ENCODE peak calls at places on chromosomes 12 and 14, in four cellular contexts. One of them, this sample, is unnamed.

GRCh38 chr14:49961270-49962222 is 68.7 kb downstream of the ARF6 start:
- DNase-seq in HepG2: no peak
- DNase-seq in K562: no peak
- DNase-seq in GM12892: no peak
- DNase-seq in this sample: peak; percentile 25

GRCh38 chr12:84793558-84794367 is 118.8 kb downstream of the SLC6A15 start:
- DNase-seq in HepG2: no peak
- DNase-seq in K562: no peak
- DNase-seq in GM12892: no peak
- DNase-seq in this sample: no peak

GRCh38 chr12:6047249-6048227 is 76.9 kb downstream of the VWF start:
- DNase-seq in HepG2: no peak
- DNase-seq in K562: no peak
- DNase-seq in GM12892: no peak
- DNase-seq in this sample: no peak

GRCh38 chr14:71883094-71883493 is 49.1 kb upstream of the RGS6 start:
- DNase-seq in HepG2: no peak
- DNase-seq in K562: no peak
- DNase-seq in GM12892: peak; percentile 17
- DNase-seq in this sample: no peak

GRCh38 chr14:89618821-89619551 is 202.0 kb upstream of the FOXN3 start:
- DNase-seq in HepG2: peak; percentile 12
- DNase-seq in K562: peak; percentile 15
- DNase-seq in GM12892: peak; percentile 51
- DNase-seq in this sample: peak; percentile 63

GRCh38 chr14:100440207-100440631 is 117.1 kb downstream of the SLC25A47 start:
- DNase-seq in HepG2: peak; percentile 73
- DNase-seq in K562: peak; percentile 62
- DNase-seq in GM12892: no peak
- DNase-seq in this sample: no peak

GRCh38 chr14:77120771-77121743 is 20.5 kb downstream of the ZDHHC22 start:
- DNase-seq in HepG2: no peak
- DNase-seq in K562: no peak
- DNase-seq in GM12892: peak; percentile 53
- DNase-seq in this sample: no peak

GRCh38 chr12:109744991-109745942 is 31.6 kb downstream of the FAM222A start:
- DNase-seq in HepG2: no peak
- DNase-seq in K562: no peak
- DNase-seq in GM12892: no peak
- DNase-seq in this sample: no peak

GRCh38 chr12:50033317-50033679 is 8.0 kb upstream of the RACGAP1 start:
- DNase-seq in HepG2: no peak
- DNase-seq in K562: no peak
- DNase-seq in GM12892: no peak
- DNase-seq in this sample: no peak

GRCh38 chr14:28756896-28757570 is 9.6 kb upstream of the FOXG1 start:
- DNase-seq in HepG2: peak; percentile 72
- DNase-seq in K562: peak; percentile 9
- DNase-seq in GM12892: no peak
- DNase-seq in this sample: no peak

GRCh38 chr14:95216013-95216412 is 58.7 kb upstream of the DICER1 start:
- DNase-seq in HepG2: no peak
- DNase-seq in K562: no peak
- DNase-seq in GM12892: no peak
- DNase-seq in this sample: no peak

GRCh38 chr14:55913324-55914035 is 204.7 kb upstream of the PELI2 start:
- DNase-seq in HepG2: no peak
- DNase-seq in K562: no peak
- DNase-seq in GM12892: no peak
- DNase-seq in this sample: no peak

GRCh38 chr12:129049917-129050316 is 196.6 kb downstream of the GLT1D1 start:
- DNase-seq in HepG2: no peak
- DNase-seq in K562: peak; percentile 22
- DNase-seq in GM12892: no peak
- DNase-seq in this sample: no peak

GRCh38 chr12:124185970-124186686 is 108.8 kb upstream of the RFLNA start:
- DNase-seq in HepG2: no peak
- DNase-seq in K562: no peak
- DNase-seq in GM12892: no peak
- DNase-seq in this sample: no peak

GRCh38 chr14:101587403-101587998 is 26.2 kb downstream of the DIO3 start:
- DNase-seq in HepG2: no peak
- DNase-seq in K562: no peak
- DNase-seq in GM12892: no peak
- DNase-seq in this sample: no peak

GRCh38 chr12:32605326-32606095 is 73.6 kb upstream of the DNM1L start:
- DNase-seq in HepG2: no peak
- DNase-seq in K562: no peak
- DNase-seq in GM12892: no peak
- DNase-seq in this sample: no peak

GRCh38 chr14:89813485-89814080 is 140.9 kb downstream of the EFCAB11 start:
- DNase-seq in HepG2: no peak
- DNase-seq in K562: no peak
- DNase-seq in GM12892: no peak
- DNase-seq in this sample: no peak

GRCh38 chr12:55931317-55931779 is 386 bp downstream of the DGKA start:
- DNase-seq in HepG2: no peak
- DNase-seq in K562: no peak
- DNase-seq in GM12892: no peak
- DNase-seq in this sample: no peak

GRCh38 chr14:101859538-101859902 is 98.0 kb downstream of the PPP2R5C start:
- DNase-seq in HepG2: no peak
- DNase-seq in K562: no peak
- DNase-seq in GM12892: no peak
- DNase-seq in this sample: no peak

GRCh38 chr14:105489607-105490317 is 1.3 kb upstream of the TEDC1 start:
- DNase-seq in HepG2: peak; percentile 82
- DNase-seq in K562: peak; percentile 63
- DNase-seq in GM12892: peak; percentile 80
- DNase-seq in this sample: peak; percentile 85

GRCh38 chr12:48875944-48876520 is 10.4 kb upstream of the RND1 start:
- DNase-seq in HepG2: no peak
- DNase-seq in K562: no peak
- DNase-seq in GM12892: no peak
- DNase-seq in this sample: no peak

GRCh38 chr12:14955876-14956811 is 5.3 kb downstream of the ARHGDIB start:
- DNase-seq in HepG2: no peak
- DNase-seq in K562: no peak
- DNase-seq in GM12892: no peak
- DNase-seq in this sample: no peak

GRCh38 chr12:3417937-3418336 is 73.1 kb upstream of the PRMT8 start:
- DNase-seq in HepG2: no peak
- DNase-seq in K562: no peak
- DNase-seq in GM12892: no peak
- DNase-seq in this sample: no peak

GRCh38 chr14:92601757-92602417 is 88.3 kb downstream of the RIN3 start:
- DNase-seq in HepG2: no peak
- DNase-seq in K562: no peak
- DNase-seq in GM12892: no peak
- DNase-seq in this sample: no peak

GRCh38 chr12:64675795-64676194 is 65.5 kb downstream of the RASSF3 start:
- DNase-seq in HepG2: no peak
- DNase-seq in K562: no peak
- DNase-seq in GM12892: no peak
- DNase-seq in this sample: no peak
- TF ChIP-seq POLR2AphosphoS5 in HepG2: no peak
- TF ChIP-seq POLR2AphosphoS5 in K562: no peak
- TF ChIP-seq POLR2AphosphoS5 in GM12892: no peak
- TF ChIP-seq POLR2AphosphoS5 in this sample: no peak

DNA sequence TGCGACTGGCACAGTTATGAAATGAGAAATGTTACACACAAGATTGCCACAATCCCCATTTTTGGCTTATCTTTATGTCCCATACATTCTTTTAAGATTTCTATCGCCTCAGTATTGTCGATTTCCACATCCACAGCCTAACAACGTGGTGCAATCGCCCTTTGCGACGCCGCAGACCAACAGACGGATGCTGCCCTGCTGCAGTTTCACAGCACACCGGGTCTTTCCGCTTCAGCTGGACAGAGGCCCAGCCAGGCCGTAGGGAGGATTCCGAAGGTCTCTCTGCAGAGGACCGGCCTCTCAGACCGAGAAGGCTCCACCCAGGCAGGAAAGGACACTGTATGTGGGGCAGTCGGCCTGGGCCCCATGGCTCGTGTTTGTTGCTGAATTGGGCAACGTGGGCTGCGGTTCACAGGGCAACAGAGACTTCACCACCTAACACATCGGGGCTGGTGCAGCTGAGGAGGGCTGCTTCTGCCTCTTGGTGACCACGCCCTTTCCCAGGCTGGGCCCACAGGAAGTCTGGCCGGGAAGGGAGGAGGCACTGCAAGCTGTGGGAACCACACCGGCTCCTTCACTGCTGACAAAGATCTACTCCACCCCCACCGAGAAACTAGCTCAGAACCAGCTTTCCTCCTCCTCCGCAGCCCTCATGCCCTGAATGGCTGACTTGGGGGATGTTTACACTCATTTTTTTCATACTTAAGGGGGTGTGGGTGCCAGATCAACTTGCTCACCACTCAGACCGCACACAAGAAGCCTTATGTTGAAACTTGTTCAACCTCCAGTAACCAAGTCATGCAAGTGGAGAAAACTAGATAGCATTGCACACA is 32.9 kb upstream of the MDM1 start:
- DNase-seq in HepG2: peak; percentile 72
- DNase-seq in K562: peak; percentile 93
- DNase-seq in GM12892: peak; percentile 66
- DNase-seq in this sample: peak; percentile 48
- TF ChIP-seq TAF1 in HepG2: peak; percentile 54
- TF ChIP-seq TAF1 in K562: no peak
- TF ChIP-seq TAF1 in GM12892: peak; percentile 34
- TF ChIP-seq TAF1 in this sample: peak; percentile 26

DNA sequence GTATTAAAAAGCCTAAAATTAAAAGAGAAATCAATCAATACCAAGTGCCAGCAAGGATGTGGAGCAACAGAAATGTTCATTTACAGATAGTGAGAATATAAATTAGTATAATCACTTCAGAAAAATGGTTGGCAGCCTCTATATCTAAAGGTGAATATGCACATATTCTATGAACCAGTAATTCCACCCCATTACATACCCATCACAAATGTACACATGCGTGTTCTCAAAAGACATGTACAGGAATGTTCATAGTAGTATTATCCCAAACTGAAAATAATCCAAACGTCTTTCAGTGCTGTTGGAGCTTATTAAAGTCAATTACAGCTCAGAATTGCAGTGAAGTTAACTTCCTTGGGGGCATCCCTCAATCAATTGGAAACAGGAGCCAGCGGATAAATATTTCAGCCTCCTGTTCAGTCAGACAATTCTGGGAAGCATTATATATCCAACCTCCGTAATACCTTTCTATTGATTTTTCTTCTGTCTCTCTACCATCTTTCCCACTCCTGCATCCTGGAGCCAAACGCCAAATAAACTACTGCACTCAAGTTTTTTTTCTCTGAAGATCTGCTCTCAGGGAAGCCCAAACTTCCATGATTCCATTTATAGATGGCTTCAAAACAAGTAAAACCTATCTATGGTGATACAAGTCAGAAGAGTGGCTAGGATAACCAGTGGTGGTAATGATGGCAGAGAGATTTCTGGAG is 45.0 kb upstream of the OR5AU1 start:
- DNase-seq in HepG2: no peak
- DNase-seq in K562: no peak
- DNase-seq in GM12892: no peak
- DNase-seq in this sample: no peak
- TF ChIP-seq POLR2AphosphoS5 in HepG2: peak; percentile 38
- TF ChIP-seq POLR2AphosphoS5 in K562: no peak
- TF ChIP-seq POLR2AphosphoS5 in GM12892: no peak
- TF ChIP-seq POLR2AphosphoS5 in this sample: no peak

DNA sequence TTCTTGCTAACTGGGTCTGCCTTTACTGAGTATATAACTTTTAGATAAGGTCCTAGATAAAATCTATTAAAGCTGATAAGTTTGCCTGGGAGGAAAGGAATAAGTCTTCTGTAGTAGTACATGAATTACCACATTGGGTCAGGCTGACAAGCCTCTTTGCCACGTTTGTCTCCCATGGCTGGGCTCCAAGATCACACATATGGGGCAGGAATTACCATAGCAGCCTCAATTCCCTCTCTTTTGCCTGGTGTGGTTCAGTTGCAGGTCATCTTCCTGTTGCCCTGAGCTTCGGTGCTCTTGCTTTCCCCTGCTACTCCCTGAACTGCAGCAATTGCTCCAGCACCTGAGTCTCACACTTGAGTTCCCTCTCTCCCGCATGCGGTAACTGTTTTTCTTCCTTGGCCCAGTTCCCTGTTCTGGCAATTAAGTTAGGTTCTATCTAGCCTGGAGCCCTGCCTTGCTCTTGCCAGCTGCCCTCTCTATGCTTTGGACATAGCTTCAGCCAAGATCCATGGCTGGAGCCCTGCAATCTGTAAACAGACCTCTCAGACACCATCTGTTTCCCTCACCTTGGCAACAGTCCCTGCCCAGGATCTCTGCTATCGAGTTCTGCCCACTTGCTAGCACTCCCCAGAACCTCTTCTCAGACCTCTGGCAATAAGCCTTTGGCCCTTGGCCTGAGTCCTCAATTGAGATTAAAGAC is 5.8 kb upstream of the GLT8D2 start:
- DNase-seq in HepG2: no peak
- DNase-seq in K562: no peak
- DNase-seq in GM12892: no peak
- DNase-seq in this sample: no peak
- TF ChIP-seq TAF1 in HepG2: no peak
- TF ChIP-seq TAF1 in K562: no peak
- TF ChIP-seq TAF1 in GM12892: no peak
- TF ChIP-seq TAF1 in this sample: no peak

GRCh38 chr12:42701079-42701478 is 111.5 kb upstream of the PRICKLE1 start:
- DNase-seq in HepG2: no peak
- DNase-seq in K562: no peak
- DNase-seq in GM12892: no peak
- DNase-seq in this sample: no peak

GRCh38 chr12:42696424-42697149 is 107.0 kb upstream of the PRICKLE1 start:
- DNase-seq in HepG2: no peak
- DNase-seq in K562: no peak
- DNase-seq in GM12892: no peak
- DNase-seq in this sample: no peak

GRCh38 chr12:42695490-42695995 is 106.0 kb upstream of the PRICKLE1 start:
- DNase-seq in HepG2: peak; percentile 6
- DNase-seq in K562: no peak
- DNase-seq in GM12892: no peak
- DNase-seq in this sample: no peak

GRCh38 chr12:42692749-42693148 is 103.2 kb upstream of the PRICKLE1 start:
- DNase-seq in HepG2: no peak
- DNase-seq in K562: no peak
- DNase-seq in GM12892: no peak
- DNase-seq in this sample: no peak

GRCh38 chr12:42698213-42698612 is 108.7 kb upstream of the PRICKLE1 start:
- DNase-seq in HepG2: no peak
- DNase-seq in K562: no peak
- DNase-seq in GM12892: no peak
- DNase-seq in this sample: no peak
- TF ChIP-seq POLR2AphosphoS5 in HepG2: no peak
- TF ChIP-seq POLR2AphosphoS5 in K562: no peak
- TF ChIP-seq POLR2AphosphoS5 in GM12892: no peak
- TF ChIP-seq POLR2AphosphoS5 in this sample: no peak